ENCODE peak calls at places on chromosomes 5 and 9, in ten cellular contexts. Z is AG20443; J is substantia nigra; U is NCI-H2029; O is NCI-H2081; F is glomerular endothelial cell; M is stimulated activated CD4-positive, alpha-beta T cell treated with anti-CD3 and anti-CD28 coated beads, Interleukin-12 subunit alpha, Interleukin-12 subunit beta, amount 100 ng/mL, for 4 hours; I is aorta; H is effector memory CD4-positive, alpha-beta T cell; A is amygdala. N is an unnamed sample.

GRCh38 chr5:100706796-100707195 is 171.6 kb downstream of the FAM174A start:
- DNase-seq in H (no peak), A (no peak), U (no peak), J (no peak), F (peak), Z (no peak), O (no peak), M (no peak), I (no peak), N (no peak)

GRCh38 chr5:174384509-174384947 is 339.0 kb downstream of the NSG2 start:
- DNase-seq in F (no peak), I (no peak), M (no peak), Z (no peak), O (no peak), U (no peak), A (no peak), H (no peak), J (no peak), N (no peak)

GRCh38 chr5:66213533-66213932 is 69.4 kb downstream of the SREK1 start:
- DNase-seq in M (no peak), J (no peak), I (no peak), H (no peak), Z (no peak), F (no peak), U (no peak), O (no peak), A (no peak), N (no peak)

GRCh38 chr9:18748106-18748719 is 274.3 kb downstream of the ADAMTSL1 start:
- DNase-seq in Z (no peak), F (no peak), H (no peak), O (no peak), U (no peak), A (no peak), I (no peak), J (no peak), M (no peak), N (no peak)

GRCh38 chr5:73027361-73027760 is 71.5 kb downstream of the FCHO2 start:
- DNase-seq in U (no peak), Z (no peak), M (no peak), A (no peak), I (no peak), H (no peak), O (no peak), J (no peak), F (no peak), N (no peak)

GRCh38 chr5:34817558-34818351 is 21.2 kb upstream of the TTC23L start:
- DNase-seq in I (no peak), F (no peak), A (no peak), J (no peak), O (no peak), Z (peak), M (no peak), H (no peak), U (no peak), N (no peak)

GRCh38 chr5:35129921-35130485 is 82.3 kb upstream of the AGXT2 start:
- DNase-seq in M (peak), J (no peak), O (no peak), I (no peak), Z (peak), H (peak), F (no peak), A (no peak), U (no peak), N (no peak)

GRCh38 chr9:99660191-99660636 is 161.5 kb upstream of the NR4A3 start:
- DNase-seq in F (no peak), I (peak), J (peak), M (no peak), A (no peak), U (no peak), O (no peak), Z (no peak), H (no peak), N (no peak)

GRCh38 chr5:90410178-90410762 is 714 bp upstream of the CETN3 start:
- DNase-seq in F (no peak), H (no peak), M (no peak), A (no peak), Z (no peak), U (no peak), I (no peak), O (no peak), J (no peak), N (peak)

GRCh38 chr5:88675159-88675757 is 207.7 kb downstream of the MEF2C start:
- DNase-seq in H (no peak), F (no peak), J (no peak), O (no peak), Z (no peak), M (no peak), A (no peak), U (peak), I (peak), N (peak)

GRCh38 chr5:86684222-86684621 is 66.5 kb downstream of the COX7C start:
- DNase-seq in M (no peak), O (no peak), H (no peak), U (no peak), A (no peak), I (no peak), Z (no peak), F (no peak), J (no peak), N (no peak)

GRCh38 chr9:106450549-106450948 is 412.4 kb upstream of the ZNF462 start:
- DNase-seq in Z (no peak), M (no peak), H (no peak), U (no peak), A (no peak), O (no peak), J (no peak), I (no peak), F (no peak), N (no peak)

GRCh38 chr5:1412163-1412562 is 33.1 kb downstream of the SLC6A3 start:
- DNase-seq in J (no peak), I (peak), O (no peak), U (no peak), F (no peak), A (no peak), Z (no peak), H (no peak), M (no peak), N (no peak)

GRCh38 chr5:54227109-54227508 is 83.3 kb downstream of the ARL15 start:
- DNase-seq in U (no peak), M (no peak), Z (no peak), J (no peak), H (no peak), I (no peak), F (no peak), O (no peak), A (no peak), N (no peak)

GRCh38 chr5:2582507-2582906 is 169.0 kb downstream of the IRX2 start:
- DNase-seq in M (no peak), O (no peak), U (no peak), J (no peak), F (no peak), I (no peak), H (no peak), Z (no peak), A (no peak), N (no peak)

GRCh38 chr9:4615251-4615650 is 46.8 kb upstream of the PLPP6 start:
- DNase-seq in Z (peak), M (no peak), F (no peak), I (no peak), O (no peak), A (no peak), U (no peak), J (no peak), H (no peak), N (no peak)

GRCh38 chr5:180860273-180860886 is 696 bp downstream of the ZFP62 start:
- DNase-seq in A (no peak), O (peak), Z (peak), H (no peak), U (no peak), M (peak), I (peak), J (no peak), F (no peak), N (peak)

GRCh38 chr9:98380065-98380681 is 124.7 kb upstream of the TBC1D2 start:
- DNase-seq in F (no peak), A (no peak), U (no peak), M (no peak), O (no peak), H (no peak), Z (peak), I (no peak), J (no peak), N (no peak)

GRCh38 chr9:114417511-114417910 is 29.7 kb upstream of the AKNA start:
- DNase-seq in Z (peak), A (no peak), I (no peak), J (no peak), M (no peak), O (no peak), H (no peak), F (no peak), U (no peak), N (no peak)

GRCh38 chr5:167488371-167488770 is 803.1 kb upstream of the WWC1 start:
- DNase-seq in H (no peak), J (no peak), F (no peak), I (no peak), A (no peak), Z (no peak), M (no peak), O (no peak), U (no peak), N (no peak)

GRCh38 chr9:33263131-33263935 is 1.2 kb downstream of the BAG1 start:
- DNase-seq in I (no peak), F (no peak), Z (peak), A (no peak), M (no peak), O (no peak), H (no peak), U (no peak), J (no peak), N (peak)

GRCh38 chr9:6149315-6149714 is 66.3 kb upstream of the IL33 start:
- DNase-seq in M (no peak), U (no peak), Z (no peak), H (no peak), J (no peak), F (peak), O (no peak), A (no peak), I (peak), N (no peak)

GRCh38 chr5:28430565-28431178 is 1392.3 kb upstream of the CDH9 start:
- DNase-seq in H (no peak), O (no peak), U (no peak), A (no peak), J (no peak), I (no peak), F (no peak), M (no peak), Z (no peak), N (no peak)

GRCh38 chr9:82553654-82554366 is 509.1 kb downstream of the RASEF start:
- DNase-seq in O (no peak), I (no peak), Z (no peak), U (no peak), A (no peak), M (no peak), H (no peak), J (no peak), F (no peak), N (no peak)

GRCh38 chr5:7762267-7762666 is 88.7 kb downstream of the CFAP90 start:
- DNase-seq in A (no peak), I (no peak), H (no peak), M (no peak), Z (no peak), U (peak), J (no peak), F (no peak), O (no peak), N (no peak)

GRCh38 chr5:160937570-160937969 is 85.6 kb upstream of the ATP10B start:
- DNase-seq in O (no peak), A (no peak), I (no peak), H (no peak), U (no peak), M (no peak), F (no peak), Z (no peak), J (no peak), N (no peak)

GRCh38 chr9:79264511-79265448 is 307.0 kb upstream of the TLE4 start:
- DNase-seq in O (peak), F (no peak), J (no peak), H (no peak), A (no peak), U (no peak), M (no peak), I (no peak), Z (peak), N (no peak)

GRCh38 chr5:113512341-113512740 is 1.2 kb upstream of the YTHDC2 start:
- DNase-seq in I (no peak), Z (no peak), J (no peak), F (no peak), A (no peak), O (no peak), M (no peak), U (no peak), H (no peak), N (no peak)

GRCh38 chr9:69535911-69536310 is 136.3 kb downstream of the APBA1 start:
- DNase-seq in J (no peak), H (no peak), Z (peak), M (no peak), F (no peak), O (no peak), A (no peak), I (no peak), U (no peak), N (no peak)

GRCh38 chr9:28774433-28775029 is 1201.2 kb upstream of the C9orf72 start:
- DNase-seq in O (peak), A (no peak), F (no peak), M (no peak), U (peak), Z (no peak), J (no peak), H (no peak), I (no peak), N (peak)

GRCh38 chr5:143401253-143401845 is 2.1 kb downstream of the NR3C1 start:
- DNase-seq in I (no peak), O (no peak), F (no peak), M (no peak), H (no peak), U (no peak), Z (no peak), J (no peak), A (no peak), N (no peak)

GRCh38 chr9:109721021-109721420 is 59.0 kb upstream of the PALM2AKAP2 start:
- DNase-seq in J (no peak), A (no peak), F (no peak), O (no peak), Z (no peak), U (no peak), H (no peak), M (no peak), I (no peak), N (no peak)

GRCh38 chr5:1448511-1449011 is 3.3 kb upstream of the SLC6A3 start:
- DNase-seq in Z (no peak), A (no peak), O (no peak), F (no peak), M (no peak), J (no peak), U (no peak), I (no peak), H (no peak), N (no peak)

N was measured in NCI-H1092 treated with DMSO at 0.1 percent for 48 hours.